ENCODE peak calls at places on chromosomes 12 and 14, in eight cellular contexts. O is endothelial cell of umbilical vein, X is ovary, D is transverse colon, V is Peyer's patch, P is right lobe of liver, J is spleen, T is heart left ventricle. W is an unnamed sample.
A peak's percentile ranks its signal among the peaks of the same experiment; 100 is the strongest.

GRCh38 chr12:51009038-51009437 is 17.1 kb downstream of the SLC11A2 start:
- DNase-seq in O (no peak), X (no peak), D (peak; percentile 57), V (peak; percentile 59), P (peak; percentile 66), J (peak; percentile 88), T (peak; percentile 76), W (peak; percentile 66)

GRCh38 chr12:102064476-102064875 is 2.7 kb upstream of the WASHC3 start:
- DNase-seq in O (no peak), X (no peak), D (no peak), V (no peak), P (no peak), J (no peak), T (no peak), W (no peak)

GRCh38 chr14:52402812-52403526 is 88.9 kb downstream of the PTGER2 start:
- DNase-seq in O (no peak), X (no peak), D (peak; percentile 18), V (no peak), P (no peak), J (no peak), T (no peak), W (peak; percentile 16)

GRCh38 chr12:122318607-122319311 is 52.5 kb upstream of the VPS33A start:
- DNase-seq in O (peak; percentile 66), X (no peak), D (no peak), V (no peak), P (no peak), J (no peak), T (no peak), W (peak; percentile 38)

GRCh38 chr14:49212721-49213120 is 373.5 kb downstream of the RPS29 start:
- DNase-seq in O (no peak), X (no peak), D (no peak), V (no peak), P (no peak), J (no peak), T (no peak), W (no peak)

GRCh38 chr12:126369487-126370463 is 1304.5 kb downstream of the AACS start:
- DNase-seq in O (no peak), X (no peak), D (no peak), V (no peak), P (no peak), J (no peak), T (no peak), W (no peak)

GRCh38 chr12:56079729-56080555 is at the start of gene ERBB3:
- DNase-seq in O (peak; percentile 77), X (peak; percentile 77), D (peak; percentile 90), V (peak; percentile 24), P (peak; percentile 86), J (peak; percentile 79), T (peak; percentile 64), W (peak; percentile 86)

GRCh38 chr14:102774391-102775153 is 2.7 kb upstream of the TRAF3 start:
- DNase-seq in O (peak; percentile 69), X (peak; percentile 33), D (peak; percentile 64), V (peak; percentile 64), P (no peak), J (peak; percentile 72), T (no peak), W (peak; percentile 53)

GRCh38 chr14:106318700-106319099 is 792.3 kb downstream of the TMEM121 start:
- DNase-seq in O (no peak), X (no peak), D (no peak), V (peak; percentile 52), P (no peak), J (no peak), T (no peak), W (no peak)

GRCh38 chr12:109872-110271 is 43.3 kb downstream of the IQSEC3 start:
- DNase-seq in O (no peak), X (no peak), D (no peak), V (no peak), P (no peak), J (no peak), T (no peak), W (no peak)

GRCh38 chr12:91205791-91206190 is 23.2 kb upstream of the DCN start:
- DNase-seq in O (no peak), X (no peak), D (no peak), V (no peak), P (no peak), J (no peak), T (no peak), W (no peak)

DNA sequence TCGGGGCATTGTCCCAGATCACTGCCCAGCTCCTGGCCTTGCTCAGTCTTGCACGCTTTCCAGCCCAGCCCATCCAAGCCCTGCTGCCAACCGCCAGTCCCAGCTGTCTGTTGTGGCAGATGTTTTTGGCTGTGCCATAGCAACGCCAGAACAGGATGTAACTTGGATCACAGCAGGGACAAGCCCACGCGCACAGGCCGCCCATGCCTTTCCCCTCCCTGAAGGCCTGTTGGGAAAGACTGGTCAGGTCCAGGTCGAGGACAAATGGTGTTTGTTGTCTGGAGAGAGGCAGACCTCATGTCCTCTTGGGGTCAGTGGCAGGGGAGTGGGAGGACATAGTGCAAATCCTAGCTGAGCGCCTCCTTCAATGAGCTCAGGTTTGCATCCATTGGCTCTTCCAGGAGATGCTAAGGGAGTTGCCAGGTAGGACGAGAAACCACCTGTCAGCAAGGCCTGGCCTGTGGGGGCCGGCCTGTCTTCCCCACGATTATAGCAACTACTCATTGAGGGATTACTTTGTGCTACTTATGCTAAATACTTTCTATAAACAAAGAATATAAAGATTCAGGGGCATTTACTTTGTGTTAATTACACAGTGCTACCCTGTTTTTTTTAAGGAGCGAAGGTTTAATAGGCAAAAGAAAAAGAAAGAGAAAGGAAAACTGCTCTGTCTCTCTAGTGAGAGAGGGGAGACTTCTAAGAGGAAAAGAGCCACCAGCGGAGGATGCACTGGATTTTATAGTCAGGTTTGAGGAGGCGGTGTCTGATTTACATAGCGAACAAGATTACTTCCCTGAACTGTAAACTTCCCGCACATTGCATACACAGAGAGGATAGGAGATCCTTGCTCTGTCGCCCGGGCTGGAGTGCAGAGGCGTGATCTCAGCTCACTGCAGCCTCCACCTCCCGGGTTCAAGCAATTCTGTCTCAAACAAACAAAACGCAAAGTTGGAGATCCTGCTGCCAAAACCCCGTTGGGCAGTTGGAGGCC is 42.8 kb upstream of the CORO1C start:
- DNase-seq in O (peak; percentile 73), X (peak; percentile 80), D (peak; percentile 78), V (peak; percentile 24), P (peak; percentile 85), J (peak; percentile 84), T (peak; percentile 95), W (peak; percentile 53)
- TF ChIP-seq POLR2A in O (no peak), X (no peak), D (peak; percentile 65), V (peak; percentile 27), P (no peak), J (no peak), T (no peak), W (no peak)

GRCh38 chr14:91354979-91355685 is 62.5 kb downstream of the CCDC88C start:
- DNase-seq in O (no peak), X (no peak), D (peak; percentile 53), V (no peak), P (no peak), J (peak; percentile 79), T (no peak), W (no peak)
- TF ChIP-seq CTCF in O (peak; percentile 52), X (no peak), D (peak; percentile 65), V (peak; percentile 16), P (peak; percentile 17), J (peak; percentile 54), T (peak; percentile 17), W (no peak)

GRCh38 chr12:76920182-76921014 is 41.6 kb upstream of the CSRP2 start:
- DNase-seq in O (no peak), X (no peak), D (no peak), V (no peak), P (no peak), J (no peak), T (no peak), W (no peak)

GRCh38 chr12:76919388-76920181 is 40.8 kb upstream of the CSRP2 start:
- DNase-seq in O (no peak), X (no peak), D (no peak), V (no peak), P (no peak), J (no peak), T (no peak), W (no peak)

GRCh38 chr12:76921072-76921471 is 42.3 kb upstream of the CSRP2 start:
- DNase-seq in O (no peak), X (no peak), D (no peak), V (no peak), P (no peak), J (no peak), T (no peak), W (no peak)

GRCh38 chr12:76922821-76923315 is 44.0 kb upstream of the CSRP2 start:
- DNase-seq in O (no peak), X (no peak), D (no peak), V (no peak), P (no peak), J (no peak), T (no peak), W (no peak)

DNA sequence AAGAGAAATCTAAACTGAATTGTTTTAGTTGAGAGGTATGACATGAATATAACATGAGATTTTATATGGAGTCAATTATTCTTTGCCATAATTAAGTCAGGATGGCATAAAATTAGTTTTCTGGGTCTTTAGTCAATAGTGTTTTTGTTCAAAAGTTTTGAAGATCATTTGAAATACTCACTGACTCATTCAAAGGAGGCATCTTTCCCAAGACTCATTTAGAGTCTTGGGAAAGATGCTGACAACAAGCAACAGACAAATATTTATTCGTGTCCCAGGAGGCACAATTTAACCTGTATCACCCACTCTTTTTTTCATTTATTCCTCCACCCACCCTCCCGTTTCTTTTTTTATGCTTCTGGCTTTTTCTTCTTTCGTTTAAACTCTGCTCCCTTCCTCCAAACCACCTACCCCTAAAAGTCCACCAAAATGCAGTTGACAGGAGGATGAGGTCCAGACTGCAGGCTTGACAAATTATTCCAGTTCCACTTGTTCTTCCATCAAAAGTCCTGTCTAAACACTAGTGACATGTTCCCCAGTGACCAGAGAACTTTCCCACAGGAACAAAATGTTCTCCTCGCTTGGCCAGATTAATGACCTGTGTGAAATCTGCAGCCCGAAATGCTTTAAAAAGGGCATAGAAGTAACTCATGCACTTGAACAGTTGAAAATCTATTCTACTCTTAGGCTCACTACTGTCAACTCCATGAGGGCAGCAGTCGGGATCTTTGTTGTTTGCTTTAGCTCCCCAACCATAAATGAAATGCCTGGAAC is 43.3 kb upstream of the CSRP2 start:
- DNase-seq in O (no peak), X (no peak), D (no peak), V (no peak), P (no peak), J (no peak), T (no peak), W (no peak)
- H3K27ac ChIP-seq in O (no peak overlapping the region), X (no peak overlapping the region), D (no peak overlapping the region), V (no peak overlapping the region), P (no peak overlapping the region), J (no peak overlapping the region), T (no peak overlapping the region), W (no peak overlapping the region)

DNA sequence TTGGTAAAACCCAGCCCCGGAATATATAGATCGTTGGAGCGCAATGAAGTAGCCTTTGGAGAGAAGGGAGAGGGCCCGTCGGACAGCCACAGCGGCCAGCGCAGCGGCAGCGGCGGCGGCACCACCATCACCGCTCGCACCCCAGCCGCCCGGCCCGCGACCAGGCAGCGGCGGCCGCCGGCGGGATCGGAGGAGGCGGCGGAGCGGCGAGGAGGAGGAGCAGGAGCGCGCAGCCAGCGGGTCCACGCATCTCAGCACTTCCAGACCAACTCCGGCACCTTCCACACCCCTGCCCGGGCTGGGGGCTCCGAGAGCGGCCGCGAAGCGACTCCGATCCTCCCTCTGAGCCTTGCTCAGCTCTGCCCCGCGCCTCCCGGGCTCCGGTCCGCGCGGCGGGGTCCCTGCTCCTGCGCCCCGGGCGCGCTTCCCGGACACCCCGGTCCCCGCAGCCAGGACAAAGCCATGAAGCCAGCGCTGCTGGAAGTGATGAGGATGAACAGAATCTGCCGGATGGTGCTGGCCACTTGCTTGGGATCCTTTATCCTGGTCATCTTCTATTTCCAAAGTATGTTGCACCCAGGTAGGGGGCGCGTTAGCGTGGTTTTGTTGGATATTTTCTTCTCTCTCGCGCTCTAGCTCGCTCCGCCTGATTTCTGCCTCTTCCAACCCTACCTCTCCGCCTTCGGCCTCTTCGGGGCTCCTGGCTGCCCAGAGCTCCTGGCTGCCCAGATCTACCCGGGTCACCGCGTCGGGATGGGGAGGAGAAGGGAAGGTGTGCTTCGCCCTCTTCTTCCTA is 400 bp downstream of the CHST11 start:
- DNase-seq in O (peak; percentile 79), X (peak; percentile 66), D (peak; percentile 66), V (peak; percentile 82), P (peak; percentile 68), J (peak; percentile 90), T (peak; percentile 69), W (peak; percentile 80)
- TF ChIP-seq POLR2A in O (peak; percentile 78), X (peak; percentile 24), D (no peak), V (no peak), P (peak; percentile 65), J (no peak), T (no peak), W (peak; percentile 69)